ENCODE peak calls at places on chromosomes 6 and 20, in six cellular contexts. D is SK-N-SH, O is HCT116, H is GM12878, C is H1, V is K562. T is an unnamed sample. For H3K4me1, the result is how much of the 10 kb centered on the place peaks cover.

GRCh38 chr6:36873612-36874011 is 991 bp downstream of the PPIL1 start:
- DNase-seq in V (peak), C (no peak), O (no peak), D (peak), H (no peak), T (no peak)

GRCh38 chr6:154218336-154218735 is 138.3 kb downstream of the IPCEF1 start:
- DNase-seq in V (no peak), C (no peak), H (no peak), O (no peak), D (no peak), T (no peak)

GRCh38 chr6:36095497-36096391 is 34.6 kb upstream of the MAPK13 start:
- DNase-seq in V (no peak), H (no peak), C (no peak), O (no peak), D (no peak), T (no peak)

GRCh38 chr6:166056637-166057036 is 111.0 kb downstream of the TBXT start:
- DNase-seq in D (no peak), H (no peak), O (no peak), C (no peak), V (no peak), T (no peak)

GRCh38 chr6:100160913-100161312 is 166.9 kb upstream of the MCHR2 start:
- DNase-seq in V (no peak), D (no peak), O (no peak), H (no peak), C (peak), T (no peak)

GRCh38 chr6:82169138-82169876 is 78.2 kb downstream of the IBTK start:
- DNase-seq in O (no peak), C (no peak), H (no peak), D (peak), V (no peak), T (no peak)

GRCh38 chr6:158357570-158358216 is 45.4 kb downstream of the TULP4 start:
- DNase-seq in V (no peak), C (no peak), O (no peak), H (peak), D (no peak), T (no peak)

GRCh38 chr6:66866801-66867200 is 1159.8 kb upstream of the EYS start:
- DNase-seq in H (no peak), O (no peak), C (no peak), V (no peak), D (no peak), T (no peak)

GRCh38 chr6:137950581-137950980 is 83.5 kb downstream of the TNFAIP3 start:
- DNase-seq in V (no peak), O (no peak), H (no peak), C (no peak), D (no peak), T (no peak)

GRCh38 chr6:2853766-2854393 is 12.2 kb upstream of the SERPINB1 start:
- DNase-seq in H (peak), O (peak), D (no peak), V (peak), C (no peak), T (peak)

DNA sequence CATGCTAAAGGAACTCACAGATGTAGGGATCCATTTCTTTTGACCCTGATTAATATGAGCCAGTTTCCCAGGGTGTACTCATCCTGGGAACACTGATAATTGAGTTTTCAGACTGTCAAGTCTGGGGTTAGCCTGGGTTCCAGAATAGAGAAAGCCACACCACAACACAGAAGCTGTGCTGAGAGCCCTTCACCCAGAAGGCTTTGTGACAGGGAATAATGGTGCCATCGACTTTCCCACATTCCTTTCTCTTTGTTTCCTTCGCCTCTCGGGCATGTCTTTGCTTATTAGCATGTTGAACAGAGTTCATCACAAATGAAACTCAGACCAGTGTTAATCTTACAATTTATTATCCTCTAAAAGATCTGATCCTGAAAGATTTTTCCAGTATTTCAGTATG is 95.0 kb downstream of the TCP11 start:
- DNase-seq in O (no peak), D (no peak), C (no peak), V (no peak), H (no peak), T (no peak)
- H3K4me1 ChIP-seq in O (under half), D (half or more), C (half or more), V (under half), H (under half), T (under half)

GRCh38 chr20:38520261-38520660 is 47.6 kb downstream of the RALGAPB start:
- DNase-seq in H (no peak), C (no peak), O (no peak), V (no peak), D (no peak), T (no peak)
- TF ChIP-seq POLR2AphosphoS5 in H (no peak), C (no peak), O (no peak), V (no peak), D (no peak), T (no peak)

DNA sequence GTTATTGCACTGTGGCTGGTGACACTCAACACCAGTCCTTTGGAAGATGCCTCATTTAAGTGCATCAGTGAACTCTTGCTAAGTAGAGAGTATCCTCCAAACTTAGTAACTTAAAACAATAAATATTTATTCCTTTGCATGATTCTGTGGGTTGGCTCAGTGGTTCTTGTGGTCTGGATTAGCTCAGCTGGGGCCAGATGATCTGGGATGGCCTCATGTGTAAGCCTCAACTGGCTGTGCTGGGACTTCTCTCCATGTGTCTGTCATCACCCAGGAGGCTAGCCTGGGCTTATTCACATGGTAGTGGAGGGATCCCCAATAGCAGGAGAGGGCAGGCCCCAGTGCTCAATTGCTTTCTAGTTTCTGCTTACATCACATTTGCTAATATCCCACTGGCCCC is 8.3 kb downstream of the LRRN4 start:
- DNase-seq in C (no peak), D (no peak), O (no peak), H (no peak), V (no peak), T (no peak)
- TF ChIP-seq SIN3A in C (no peak), D (no peak), O (no peak), H (no peak), V (no peak), T (no peak)

DNA sequence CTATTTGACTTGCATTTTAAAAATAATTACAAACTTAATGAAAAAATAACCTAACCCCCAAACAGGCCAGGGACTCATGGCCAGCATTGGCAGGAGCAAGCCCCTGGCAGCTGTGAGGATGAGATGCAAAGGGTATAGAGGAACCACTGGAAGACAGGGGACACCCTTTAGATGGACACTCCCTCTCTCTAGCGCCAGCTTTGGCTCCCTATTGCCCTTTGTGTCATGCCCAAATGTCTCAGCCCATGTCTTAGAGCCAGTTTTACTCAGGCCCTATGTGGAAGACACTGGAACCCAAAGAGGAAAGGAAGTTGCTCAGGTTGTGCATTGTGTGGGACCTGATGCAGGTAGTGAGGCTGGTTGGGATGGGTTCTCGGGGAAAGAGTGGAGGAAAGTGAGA is 34.9 kb upstream of the RSPO4 start:
- DNase-seq in O (no peak), V (no peak), H (no peak), D (no peak), C (no peak), T (no peak)
- H3K4me1 ChIP-seq in O (under half), V (under half), H (under half), D (under half), C (under half), T (under half)

GRCh38 chr6:157063935-157064322 is 259.4 kb downstream of the TMEM242 start:
- DNase-seq in D (no peak), O (no peak), C (no peak), V (no peak), H (no peak), T (no peak)
- TF ChIP-seq POLR2AphosphoS5 in D (no peak), O (no peak), C (no peak), V (no peak), H (no peak), T (no peak)

DNA sequence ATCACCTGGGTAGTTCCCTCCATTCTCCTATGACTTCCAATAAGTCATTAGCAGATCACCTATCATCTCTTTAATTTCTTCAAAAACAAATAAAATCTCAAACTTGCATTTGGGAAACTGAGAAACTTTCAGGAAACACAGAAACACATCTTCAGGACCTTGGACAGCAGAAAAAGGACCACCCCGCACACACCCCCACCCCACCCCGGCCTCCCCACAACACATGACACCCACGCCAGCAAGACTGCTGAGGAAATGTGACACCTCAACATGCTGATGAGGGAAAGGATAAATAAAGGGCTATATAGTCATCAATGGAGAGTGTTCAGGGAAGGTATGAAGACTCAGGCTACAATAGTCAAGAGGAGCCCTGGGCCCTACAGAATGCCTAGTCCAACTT is 15.6 kb upstream of the TRIM39 start:
- DNase-seq in C (no peak), D (no peak), V (peak), H (no peak), O (no peak), T (no peak)
- TF ChIP-seq SIN3A in C (no peak), D (no peak), V (peak), H (no peak), O (no peak), T (no peak)

GRCh38 chr6:44062771-44063560 is 64.3 kb downstream of the MRPL14 start:
- DNase-seq in C (no peak), H (no peak), V (peak), D (peak), O (no peak), T (no peak)
- H3K4me1 ChIP-seq in C (under half), H (half or more), V (half or more), D (half or more), O (under half), T (under half)

T was measured in Panc1.